ENCODE peak calls at places on chromosomes 5 and 9, in five cellular contexts. Y is CD8-positive, alpha-beta T cell; U is NCI-H2029; Q is activated T-helper 9 cell treated with anti-CD3 and anti-CD28 coated beads, Interleukin-2, amount 50 U/mL, for 16 hours; O is posterior cingulate gyrus. D is an unnamed sample.

GRCh38 chr9:96871176-96871575 is 16.9 kb upstream of the ZNF782 start:
- DNase-seq in Y (no peak), U (no peak), Q (no peak), O (no peak), D (no peak)

GRCh38 chr5:117760114-117760513 is 1185.5 kb upstream of the SEMA6A start:
- DNase-seq in Y (no peak), U (no peak), Q (no peak), O (no peak), D (no peak)

GRCh38 chr5:24742334-24742733 is 97.6 kb upstream of the CDH10 start:
- DNase-seq in Y (no peak), U (no peak), Q (no peak), O (no peak), D (no peak)

GRCh38 chr5:135491552-135492318 is 39.6 kb upstream of the TIFAB start:
- DNase-seq in Y (no peak), U (peak; percentile 87), Q (no peak), O (no peak), D (no peak)

GRCh38 chr5:146815423-146815822 is 63.1 kb downstream of the PPP2R2B start:
- DNase-seq in Y (no peak), U (no peak), Q (no peak), O (no peak), D (no peak)

GRCh38 chr9:109538346-109538745 is 40.2 kb upstream of the PTPN3 start:
- DNase-seq in Y (no peak), U (no peak), Q (no peak), O (no peak), D (no peak)

GRCh38 chr5:108661590-108662219 is 86.0 kb upstream of the FER start:
- DNase-seq in Y (no peak), U (no peak), Q (no peak), O (no peak), D (no peak)

GRCh38 chr5:176608937-176609723 is 826 bp downstream of the GPRIN1 start:
- DNase-seq in Y (no peak), U (no peak), Q (no peak), O (no peak), D (no peak)

GRCh38 chr5:73447234-73448071 is 1.1 kb downstream of the FOXD1 start:
- DNase-seq in Y (peak; percentile 42), U (peak; percentile 45), Q (no peak), O (no peak), D (no peak)

GRCh38 chr5:92838253-92838652 is 742.8 kb downstream of the NR2F1-AS1 start:
- DNase-seq in Y (no peak), U (peak; percentile 27), Q (no peak), O (no peak), D (no peak)

GRCh38 chr5:134638760-134639201 is 6.2 kb upstream of the SAR1B start:
- DNase-seq in Y (no peak), U (no peak), Q (no peak), O (no peak), D (no peak)

GRCh38 chr5:161271816-161272215 is 274.7 kb downstream of the GABRB2 start:
- DNase-seq in Y (no peak), U (no peak), Q (no peak), O (no peak), D (no peak)

GRCh38 chr5:147427784-147428401 is 82.0 kb downstream of the DPYSL3 start:
- DNase-seq in Y (no peak), U (peak; percentile 32), Q (no peak), O (no peak), D (no peak)

GRCh38 chr9:33116855-33117254 is 40.4 kb upstream of the SMU1 start:
- DNase-seq in Y (no peak), U (no peak), Q (no peak), O (no peak), D (no peak)

GRCh38 chr9:91192379-91192775 is 169.3 kb downstream of the AUH start:
- DNase-seq in Y (no peak), U (no peak), Q (no peak), O (no peak), D (no peak)

GRCh38 chr9:115966660-115967059 is 186.9 kb upstream of the PAPPA start:
- DNase-seq in Y (no peak), U (no peak), Q (no peak), O (no peak), D (no peak)

GRCh38 chr5:102152906-102153787 is 142.9 kb downstream of the SLCO4C1 start:
- DNase-seq in Y (no peak), U (peak; percentile 12), Q (no peak), O (no peak), D (no peak)

GRCh38 chr9:87006956-87007355 is 59.6 kb upstream of the GAS1 start:
- DNase-seq in Y (no peak), U (no peak), Q (no peak), O (no peak), D (no peak)

GRCh38 chr5:170067152-170067551 is 38.5 kb upstream of the FOXI1 start:
- DNase-seq in Y (no peak), U (no peak), Q (no peak), O (no peak), D (no peak)

GRCh38 chr9:91348191-91348790 is 13.4 kb downstream of the AUH start:
- DNase-seq in Y (no peak), U (no peak), Q (no peak), O (no peak), D (no peak)

GRCh38 chr9:105065119-105066088 is 137.4 kb upstream of the ABCA1 start:
- DNase-seq in Y (no peak), U (peak; percentile 21), Q (no peak), O (no peak), D (no peak)

GRCh38 chr5:33432656-33433055 is 8.1 kb upstream of the TARS1 start:
- DNase-seq in Y (no peak), U (no peak), Q (no peak), O (no peak), D (no peak)

GRCh38 chr9:2623046-2623865 is 1.7 kb downstream of the VLDLR start:
- DNase-seq in Y (no peak), U (peak; percentile 25), Q (no peak), O (peak; percentile 76), D (no peak)

GRCh38 chr5:115640274-115640673 is 14.4 kb upstream of the TMED7 start:
- DNase-seq in Y (no peak), U (no peak), Q (no peak), O (no peak), D (no peak)

GRCh38 chr9:90808890-90809685 is 7.5 kb downstream of the SYK start:
- DNase-seq in Y (no peak), U (no peak), Q (no peak), O (no peak), D (no peak)

GRCh38 chr9:97840521-97840920 is 12.5 kb upstream of the FOXE1 start:
- DNase-seq in Y (no peak), U (no peak), Q (no peak), O (no peak), D (no peak)

GRCh38 chr5:174535691-174536090 is 188.7 kb upstream of the MSX2 start:
- DNase-seq in Y (no peak), U (no peak), Q (no peak), O (no peak), D (no peak)

GRCh38 chr5:56837956-56838355 is 22.6 kb downstream of the MAP3K1 start:
- DNase-seq in Y (no peak), U (no peak), Q (no peak), O (no peak), D (no peak)

GRCh38 chr5:33690736-33691135 is 201.1 kb downstream of the ADAMTS12 start:
- DNase-seq in Y (no peak), U (no peak), Q (no peak), O (no peak), D (peak; percentile 47)

GRCh38 chr5:68534131-68534940 is 318.8 kb downstream of the PIK3R1 start:
- DNase-seq in Y (no peak), U (peak; percentile 83), Q (no peak), O (peak; percentile 63), D (no peak)

GRCh38 chr9:92655896-92656536 is 13.9 kb downstream of the IPPK start:
- DNase-seq in Y (no peak), U (no peak), Q (no peak), O (no peak), D (no peak)

D was measured in amniotic stem cell.